ENCODE peak calls at places on chromosomes 6 and 20, in seven cellular contexts. O, C, Z, X, R, J and N are unnamed samples.

GRCh38 chr6:54191460-54191859 is 80.2 kb downstream of the MLIP start:
- DNase-seq in J (peak), R (no peak), Z (no peak), O (no peak), X (no peak), C (no peak), N (peak)

GRCh38 chr6:9499709-9500108 is 915.2 kb downstream of the TFAP2A start:
- DNase-seq in X (no peak), Z (no peak), C (no peak), R (no peak), O (no peak), J (peak), N (no peak)

GRCh38 chr6:122953766-122954165 is 42.3 kb upstream of the CLVS2 start:
- DNase-seq in J (no peak), C (no peak), Z (no peak), O (no peak), R (no peak), X (no peak), N (no peak)

GRCh38 chr6:73521351-73522254 is 771 bp upstream of the EEF1A1 start:
- DNase-seq in O (peak), C (peak), Z (peak), X (peak), R (peak), J (peak), N (peak)

GRCh38 chr6:25896252-25896651 is 22.2 kb upstream of the SLC17A3 start:
- DNase-seq in J (no peak), X (no peak), C (no peak), Z (no peak), R (no peak), O (no peak), N (no peak)

GRCh38 chr6:14263881-14264424 is 146.4 kb downstream of the CD83 start:
- DNase-seq in R (no peak), O (no peak), C (no peak), X (no peak), Z (no peak), J (no peak), N (no peak)

GRCh38 chr6:208973-209372 is 83.3 kb upstream of the DUSP22 start:
- DNase-seq in Z (no peak), C (no peak), R (no peak), X (no peak), O (no peak), J (no peak), N (no peak)

GRCh38 chr20:21289651-21290050 is 13.5 kb upstream of the XRN2 start:
- DNase-seq in C (no peak), R (no peak), X (no peak), J (no peak), Z (no peak), O (no peak), N (no peak)

GRCh38 chr6:87789198-87789899 is 87.3 kb upstream of the AKIRIN2 start:
- DNase-seq in J (peak), O (no peak), Z (no peak), R (no peak), C (no peak), X (no peak), N (peak)

GRCh38 chr6:147142684-147143245 is 61.5 kb upstream of the STXBP5 start:
- DNase-seq in J (peak), Z (no peak), O (no peak), R (no peak), C (no peak), X (no peak), N (no peak)

GRCh38 chr6:93624408-93624807 is 205.0 kb upstream of the EPHA7 start:
- DNase-seq in Z (no peak), C (no peak), X (no peak), J (no peak), R (no peak), O (no peak), N (peak)

GRCh38 chr6:99333068-99333467 is 16.4 kb downstream of the FAXC start:
- DNase-seq in X (no peak), J (no peak), O (no peak), R (no peak), Z (no peak), C (no peak), N (no peak)

GRCh38 chr6:39189915-39190544 is 39.2 kb downstream of the KCNK5 start:
- DNase-seq in O (peak), R (peak), J (peak), C (peak), X (no peak), Z (no peak), N (no peak)

GRCh38 chr6:157985378-157986155 is 3.9 kb downstream of the SYNJ2 start:
- DNase-seq in C (no peak), O (peak), Z (no peak), J (no peak), X (no peak), R (no peak), N (no peak)

GRCh38 chr20:35766843-35767242 is 5.0 kb upstream of the PHF20 start:
- DNase-seq in J (no peak), X (no peak), R (no peak), O (no peak), C (no peak), Z (no peak), N (no peak)

GRCh38 chr6:34284563-34285545 is 36.0 kb upstream of the SMIM29 start:
- DNase-seq in O (no peak), Z (no peak), J (peak), X (no peak), R (peak), C (peak), N (peak)

GRCh38 chr6:158149641-158150040 is 18.4 kb downstream of the SERAC1 start:
- DNase-seq in C (no peak), J (peak), Z (no peak), O (no peak), R (no peak), X (no peak), N (peak)

GRCh38 chr6:147900191-147900830 is 391.8 kb downstream of the SAMD5 start:
- DNase-seq in O (no peak), Z (no peak), X (no peak), J (no peak), R (no peak), C (no peak), N (no peak)

GRCh38 chr6:161292650-161293281 is 18.9 kb upstream of the AGPAT4 start:
- DNase-seq in O (no peak), Z (no peak), J (no peak), X (no peak), C (no peak), R (no peak), N (no peak)

GRCh38 chr20:25324412-25324811 is 66.2 kb downstream of the ABHD12 start:
- DNase-seq in O (no peak), Z (no peak), C (peak), J (no peak), X (no peak), R (no peak), N (no peak)

GRCh38 chr6:25916789-25917490 is 13.6 kb downstream of the SLC17A2 start:
- DNase-seq in C (no peak), J (no peak), X (no peak), Z (no peak), R (no peak), O (no peak), N (no peak)

GRCh38 chr6:162868397-162868796 is 140.6 kb downstream of the PACRG start:
- DNase-seq in O (no peak), J (no peak), R (no peak), C (no peak), X (no peak), Z (no peak), N (no peak)

GRCh38 chr6:30067460-30068139 is 602 bp downstream of the PPP1R11 start:
- DNase-seq in C (no peak), Z (no peak), O (no peak), J (no peak), R (no peak), X (no peak), N (no peak)

GRCh38 chr20:50892394-50892793 is 38.8 kb downstream of the ADNP start:
- DNase-seq in C (no peak), O (no peak), J (no peak), R (no peak), Z (no peak), X (no peak), N (no peak)

GRCh38 chr20:1127840-1128239 is 9.4 kb downstream of the PSMF1 start:
- DNase-seq in J (no peak), O (no peak), R (no peak), C (no peak), Z (no peak), X (no peak), N (no peak)

GRCh38 chr6:107115695-107116327 is 496 bp upstream of the BEND3 start:
- DNase-seq in X (no peak), O (peak), J (peak), R (peak), Z (peak), C (no peak), N (no peak)

GRCh38 chr6:166958926-166959861 is 2.8 kb upstream of the RNASET2 start:
- DNase-seq in C (no peak), J (no peak), O (no peak), R (no peak), Z (peak), X (no peak), N (peak)

GRCh38 chr6:166957805-166958076 is 1.4 kb upstream of the RNASET2 start:
- DNase-seq in O (no peak), Z (no peak), J (no peak), C (no peak), R (no peak), X (no peak), N (no peak)

GRCh38 chr6:166955865-166956443 is 396 bp downstream of the RNASET2 start:
- DNase-seq in Z (no peak), O (peak), C (no peak), J (no peak), R (no peak), X (no peak), N (no peak)

GRCh38 chr6:166956444-166957086 is at the start of gene RNASET2:
- DNase-seq in R (peak), O (peak), C (peak), Z (peak), J (peak), X (peak), N (peak)

DNA sequence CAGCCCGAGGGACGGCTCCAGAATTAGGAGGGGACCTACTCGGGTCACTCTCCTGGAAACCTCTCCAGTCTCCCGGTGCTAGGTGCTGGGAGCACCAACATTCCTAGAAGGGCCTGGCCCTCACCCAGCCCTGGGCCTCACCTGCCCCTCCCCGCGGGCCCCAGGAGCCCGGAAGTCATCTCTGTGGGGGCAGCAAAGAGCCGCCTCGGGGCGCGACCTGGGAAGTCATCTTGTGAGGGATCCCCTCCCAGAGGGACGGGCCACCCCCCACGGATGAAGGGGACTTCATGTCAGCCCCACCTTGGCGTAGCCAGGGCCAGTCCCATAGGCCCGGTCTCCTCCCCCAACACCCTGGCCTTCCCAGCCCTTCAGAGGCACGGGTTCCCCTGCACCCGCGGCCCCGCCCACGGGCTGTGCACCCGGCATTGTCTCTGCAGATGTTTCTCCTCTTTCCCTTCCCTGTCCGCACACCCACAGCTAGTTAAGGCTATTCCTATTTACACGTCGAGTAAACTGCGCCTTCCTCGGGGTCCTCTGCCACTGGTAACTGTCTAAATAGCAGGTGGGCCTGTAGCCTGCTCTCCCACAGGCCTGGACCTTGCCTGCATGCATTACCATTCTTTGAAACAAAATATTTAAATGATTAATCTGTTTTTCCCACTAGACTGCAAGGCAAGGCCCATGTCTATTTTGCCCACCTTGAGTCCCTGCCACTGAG is 896 bp upstream of the RNASET2 start:
- DNase-seq in X (peak), O (peak), Z (peak), C (peak), R (peak), J (peak), N (no peak)
- TF ChIP-seq CTCF in X (no peak), O (no peak), Z (no peak), C (no peak), R (no peak), J (no peak), N (no peak)

GRCh38 chr20:20051767-20052073 is 546 bp downstream of the CRNKL1 start:
- DNase-seq in C (no peak), O (no peak), R (no peak), X (no peak), Z (no peak), J (no peak), N (no peak)

DNA sequence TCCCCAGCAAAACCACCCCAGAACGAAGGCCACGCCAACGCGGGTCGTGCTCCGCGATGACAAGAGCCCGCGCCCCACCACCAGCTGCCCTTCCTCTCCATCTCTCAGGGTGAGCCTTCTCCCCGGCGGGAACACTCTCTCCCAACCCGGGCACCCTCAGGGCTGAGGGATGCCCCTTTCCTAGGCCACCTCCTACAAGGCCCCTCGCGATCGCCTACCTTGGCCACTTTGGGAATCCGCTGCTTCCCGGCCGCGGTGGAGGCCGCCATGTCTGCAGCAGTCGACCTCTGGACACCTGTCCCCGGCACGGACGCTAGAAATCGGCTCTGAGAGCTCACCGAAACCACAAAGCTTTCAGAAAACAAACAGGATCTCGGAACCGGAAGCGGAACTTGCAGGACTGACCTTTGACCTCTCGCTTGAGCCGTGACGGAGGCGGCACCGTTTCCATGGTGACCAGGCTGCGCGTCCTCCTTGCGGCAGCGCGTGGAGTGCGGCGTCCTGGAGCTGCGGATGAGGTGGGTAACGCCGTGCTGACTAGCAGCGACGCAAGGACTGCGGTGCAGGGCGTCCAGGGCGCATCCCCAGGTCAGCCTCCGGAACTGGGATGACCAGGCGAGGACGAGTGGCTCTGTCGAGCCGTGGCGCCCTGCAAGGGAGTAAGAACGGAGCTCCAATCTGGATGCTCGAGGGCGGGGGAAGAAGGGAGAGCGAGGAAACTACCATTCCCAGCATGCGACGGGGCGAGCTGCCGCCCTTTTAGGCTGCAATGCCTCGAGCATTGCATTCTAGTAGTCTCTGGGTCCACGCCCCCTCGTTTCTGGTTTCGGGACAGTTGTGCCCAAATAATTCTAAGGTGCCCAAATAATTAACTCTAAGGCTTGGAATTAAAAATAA is at the start of the genes CFAP61 and CRNKL1:
- DNase-seq in C (peak), J (peak), O (peak), Z (peak), R (peak), X (peak), N (peak)
- TF ChIP-seq CTCF in C (no peak), J (peak), O (no peak), Z (no peak), R (no peak), X (no peak), N (no peak)

GRCh38 chr6:6870914-6871313 is 236.8 kb upstream of the RREB1 start:
- DNase-seq in X (no peak), C (no peak), O (no peak), J (no peak), R (no peak), Z (no peak), N (no peak)

GRCh38 chr6:6869084-6869483 is 238.7 kb upstream of the RREB1 start:
- DNase-seq in R (no peak), X (no peak), Z (no peak), O (no peak), J (no peak), C (no peak), N (no peak)

GRCh38 chr6:6875818-6876470 is 231.8 kb upstream of the RREB1 start:
- DNase-seq in Z (no peak), J (peak), C (no peak), R (no peak), X (no peak), O (no peak), N (peak)

DNA sequence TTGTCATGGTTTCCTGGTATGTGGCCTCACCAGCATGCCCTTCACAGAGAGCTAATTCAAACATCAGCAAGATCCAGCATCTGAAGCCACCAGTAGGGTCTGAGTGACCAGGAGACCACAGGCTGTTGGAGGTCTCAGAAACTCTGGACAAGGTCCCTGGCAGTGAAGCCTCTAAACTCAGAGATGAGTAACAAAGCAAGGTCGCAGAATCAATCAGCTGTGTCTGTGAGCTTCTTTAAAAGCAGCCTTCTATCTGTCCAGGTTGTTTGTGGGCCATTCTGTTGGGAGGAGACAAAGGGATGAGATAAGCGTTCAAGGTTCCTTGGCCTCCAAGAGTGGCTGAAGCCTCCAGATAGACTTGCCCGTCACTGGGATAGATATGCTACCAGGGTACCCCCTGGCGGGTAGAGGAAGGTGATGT is 234.8 kb upstream of the RREB1 start:
- DNase-seq in Z (no peak), R (no peak), O (no peak), X (no peak), J (no peak), C (no peak), N (no peak)
- TF ChIP-seq CTCF in Z (no peak), R (no peak), O (no peak), X (no peak), J (no peak), C (no peak), N (no peak)

DNA sequence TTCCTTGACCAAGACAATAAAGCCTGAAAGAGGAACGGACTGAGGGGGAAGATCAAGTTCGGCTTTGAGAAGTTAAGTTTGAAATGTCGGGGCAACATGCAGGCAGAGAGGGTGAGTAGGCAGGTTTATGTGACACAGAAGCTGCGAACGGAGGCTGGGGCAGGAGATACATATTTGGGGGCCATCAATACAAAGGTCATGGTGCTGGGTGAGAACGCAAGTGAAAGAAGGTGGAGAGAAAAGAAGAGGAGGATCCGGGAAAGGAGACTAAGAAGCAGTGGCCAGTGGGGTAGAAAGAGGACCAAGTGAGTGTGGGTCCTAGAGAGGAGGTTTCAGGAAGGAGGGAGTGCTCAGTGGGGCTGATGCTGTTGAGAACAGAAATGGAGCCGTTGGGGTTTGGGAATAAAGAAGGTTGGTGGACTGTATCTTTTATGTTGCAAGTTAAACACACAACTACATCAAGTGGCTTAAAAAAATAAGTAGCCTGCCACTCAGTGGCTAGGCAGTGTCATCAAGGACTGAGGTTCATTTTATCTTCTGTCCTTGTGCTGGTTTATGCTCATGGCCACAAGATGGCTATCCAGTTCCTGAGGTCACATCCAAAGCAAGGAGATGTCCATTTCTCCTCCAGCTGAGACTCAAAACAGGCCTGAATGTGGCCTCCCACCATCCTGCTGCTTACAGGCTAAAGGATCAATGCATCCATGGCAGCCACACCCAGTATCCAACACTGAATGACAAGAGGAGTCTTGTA is 1.7 kb upstream of the BLCAP start:
- DNase-seq in C (no peak), Z (no peak), X (no peak), J (no peak), R (no peak), O (no peak), N (no peak)
- TF ChIP-seq CTCF in C (no peak), Z (no peak), X (no peak), J (no peak), R (no peak), O (no peak), N (no peak)

DNA sequence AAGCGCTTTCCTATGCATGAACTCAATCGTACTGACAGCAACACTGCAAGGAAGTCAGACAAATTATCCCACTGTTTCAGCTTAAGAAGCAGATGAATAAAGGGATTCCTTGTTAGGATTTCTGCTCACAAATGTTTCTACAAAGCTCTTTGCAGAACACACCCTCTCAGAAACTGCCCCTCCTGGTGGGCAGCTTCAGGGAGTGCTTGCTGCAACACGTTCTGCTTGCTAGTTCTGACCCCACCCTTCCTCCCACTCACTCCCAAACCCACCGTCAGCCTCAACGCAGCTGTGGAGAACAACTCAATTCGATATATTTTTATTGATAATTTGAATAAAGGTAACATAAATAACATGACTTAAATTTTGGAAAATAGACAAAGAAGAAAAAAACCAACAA is 250.8 kb upstream of the PRDM1 start:
- DNase-seq in J (peak), Z (no peak), R (peak), X (no peak), C (no peak), O (no peak), N (peak)
- TF ChIP-seq CTCF in J (peak), Z (peak), R (peak), X (no peak), C (peak), O (no peak), N (no peak)